ENCODE peak calls at places on chromosomes 6 and 20, in six cellular contexts. F is GM23338, T is IMR-90, K is left ventricle myocardium inferior, N is astrocyte, S is uterus. I is an unnamed sample.

GRCh38 chr6:1502041-1502440 is 107.7 kb upstream of the FOXC1 start:
- DNase-seq in K (no peak), F (no peak), N (no peak), S (no peak), T (no peak), I (no peak)

GRCh38 chr6:40586800-40587201 is 363 bp downstream of the LRFN2 start:
- DNase-seq in T (no peak), F (no peak), S (no peak), K (no peak), N (no peak), I (no peak)

GRCh38 chr20:51060301-51060700 is 37.4 kb upstream of the KCNG1 start:
- DNase-seq in K (no peak), S (no peak), N (no peak), F (no peak), T (no peak), I (no peak)

GRCh38 chr6:148761532-148761951 is 14.7 kb downstream of the UST start:
- DNase-seq in F (no peak), S (no peak), K (no peak), T (peak; percentile 22), N (no peak), I (no peak)

GRCh38 chr6:5379647-5380242 is 118.4 kb downstream of the FARS2 start:
- DNase-seq in T (peak; percentile 44), F (peak; percentile 84), K (no peak), S (no peak), N (no peak), I (peak; percentile 39)

GRCh38 chr6:38273325-38273724 is 366.4 kb downstream of the BTBD9 start:
- DNase-seq in S (no peak), T (peak; percentile 71), N (peak; percentile 86), F (no peak), K (no peak), I (no peak)

GRCh38 chr6:158408552-158409130 is 96.4 kb downstream of the TULP4 start:
- DNase-seq in F (no peak), S (peak; percentile 23), T (peak; percentile 76), N (peak; percentile 96), K (peak; percentile 70), I (no peak)

GRCh38 chr20:36493013-36493800 is 48.1 kb upstream of the MYL9 start:
- DNase-seq in F (peak; percentile 75), N (no peak), T (no peak), S (no peak), K (no peak), I (no peak)

GRCh38 chr6:162907876-162908481 is 180.2 kb downstream of the PACRG start:
- DNase-seq in N (peak; percentile 16), K (no peak), T (peak; percentile 45), S (no peak), F (peak; percentile 66), I (no peak)

GRCh38 chr20:46955601-46956556 is 61.2 kb downstream of the EYA2 start:
- DNase-seq in S (no peak), K (no peak), F (no peak), T (peak; percentile 75), N (no peak), I (no peak)

GRCh38 chr20:62796699-62797491 is 622 bp downstream of the MRGBP start:
- DNase-seq in F (peak; percentile 63), K (no peak), T (no peak), S (no peak), N (no peak), I (no peak)

GRCh38 chr6:113381957-113382356 is 475.2 kb upstream of the MARCKS start:
- DNase-seq in N (peak; percentile 79), F (peak; percentile 13), T (peak; percentile 75), S (no peak), K (peak; percentile 37), I (no peak)

GRCh38 chr6:43970068-43970912 is 157.0 kb downstream of the MRPL14 start:
- DNase-seq in T (no peak), S (no peak), K (no peak), N (no peak), F (no peak), I (no peak)

GRCh38 chr6:113433506-113433991 is 423.6 kb upstream of the MARCKS start:
- DNase-seq in T (peak; percentile 83), F (no peak), S (peak; percentile 55), K (peak; percentile 28), N (peak; percentile 48), I (peak; percentile 49)

GRCh38 chr6:24855389-24856245 is 56.9 kb upstream of the ARMH2 start:
- DNase-seq in K (peak; percentile 19), N (peak; percentile 45), S (peak; percentile 72), F (peak; percentile 85), T (peak; percentile 78), I (no peak)

GRCh38 chr6:8857160-8857559 is 421.8 kb upstream of the SLC35B3 start:
- DNase-seq in F (no peak), N (no peak), S (no peak), T (no peak), K (no peak), I (no peak)

GRCh38 chr6:4133941-4134838 is 1.2 kb downstream of the ECI2 start:
- DNase-seq in K (peak; percentile 26), T (no peak), S (peak; percentile 29), N (no peak), F (peak; percentile 55), I (peak; percentile 15)

GRCh38 chr6:142842423-142843261 is 102.3 kb downstream of the HIVEP2 start:
- DNase-seq in F (no peak), K (no peak), S (no peak), N (peak; percentile 82), T (peak; percentile 57), I (peak; percentile 63)

GRCh38 chr20:53828673-53829085 is 235.0 kb upstream of the ZNF217 start:
- DNase-seq in T (peak; percentile 95), F (peak; percentile 51), S (peak; percentile 69), K (no peak), N (peak; percentile 91), I (peak; percentile 91)

GRCh38 chr6:157869673-157870302 is 46.7 kb downstream of the SNX9 start:
- DNase-seq in F (no peak), S (no peak), N (no peak), K (no peak), T (no peak), I (no peak)

GRCh38 chr6:44487611-44488010 is 100.1 kb downstream of the CDC5L start:
- DNase-seq in N (no peak), F (no peak), S (no peak), T (peak; percentile 34), K (no peak), I (no peak)

GRCh38 chr6:136969433-136969832 is 47.3 kb downstream of the SLC35D3 start:
- DNase-seq in F (no peak), K (peak; percentile 26), N (no peak), T (no peak), S (no peak), I (peak; percentile 40)

GRCh38 chr6:7673063-7673536 is 52.8 kb upstream of the BMP6 start:
- DNase-seq in F (peak; percentile 87), T (peak; percentile 5), S (peak; percentile 19), K (peak; percentile 36), N (peak; percentile 22), I (peak; percentile 52)

GRCh38 chr6:84546427-84546914 is 217.9 kb downstream of the TBX18 start:
- DNase-seq in S (no peak), F (no peak), N (peak; percentile 50), T (no peak), K (no peak), I (no peak)

GRCh38 chr6:42260424-42260888 is 42.8 kb upstream of the MRPS10 start:
- DNase-seq in K (no peak), S (peak; percentile 47), T (no peak), N (no peak), F (peak; percentile 54), I (no peak)

GRCh38 chr6:148523051-148523450 is 180.4 kb downstream of the SASH1 start:
- DNase-seq in S (no peak), T (peak; percentile 93), F (no peak), N (peak; percentile 87), K (no peak), I (peak; percentile 31)

GRCh38 chr6:137033828-137034227 is 10.9 kb downstream of the IL20RA start:
- DNase-seq in N (peak; percentile 75), T (no peak), F (no peak), K (no peak), S (no peak), I (no peak)

GRCh38 chr20:60761056-60761455 is 491.0 kb upstream of the CDH4 start:
- DNase-seq in K (no peak), F (no peak), N (no peak), T (no peak), S (no peak), I (no peak)

GRCh38 chr6:15025416-15025815 is 220.5 kb upstream of the JARID2 start:
- DNase-seq in F (no peak), N (no peak), K (no peak), T (no peak), S (no peak), I (no peak)

GRCh38 chr20:2688041-2688591 is 4.5 kb upstream of the EBF4 start:
- DNase-seq in N (no peak), T (peak; percentile 29), K (peak; percentile 36), F (peak; percentile 87), S (no peak), I (no peak)

DNA sequence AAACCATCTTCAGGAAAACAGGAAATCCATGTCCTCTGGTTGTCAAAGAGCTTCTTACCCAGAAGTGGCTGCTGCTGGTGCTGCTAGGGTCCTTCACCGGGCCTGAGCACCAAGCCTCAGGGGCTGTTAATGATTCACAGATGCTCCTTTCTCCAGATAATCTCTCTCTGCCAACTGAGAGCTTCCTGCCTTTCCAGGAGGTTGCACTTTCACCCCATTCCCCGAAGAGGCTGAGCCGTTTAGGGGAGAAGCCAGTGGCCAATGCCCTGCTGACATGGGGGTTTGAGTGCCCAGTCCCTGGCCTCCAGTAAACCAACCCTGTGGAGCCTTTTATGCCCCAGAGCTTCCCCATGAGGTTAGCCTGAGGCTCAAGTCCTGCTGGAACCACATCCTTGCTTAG is 122.4 kb downstream of the CBLN4 start:
- DNase-seq in K (no peak), F (no peak), T (no peak), N (no peak), S (no peak), I (no peak)
- H3K27ac ChIP-seq in K (no peak overlapping the region), F (no peak overlapping the region), T (no peak overlapping the region), N (no peak overlapping the region), S (no peak overlapping the region), I (no peak overlapping the region)

GRCh38 chr6:169225887-169226286 is 27.8 kb downstream of the THBS2 start:
- DNase-seq in K (no peak), S (no peak), N (no peak), T (no peak), F (no peak), I (no peak)
- TF ChIP-seq CTCF in K (no peak), S (no peak), N (no peak), T (no peak), F (peak; percentile 22), I (no peak)

GRCh38 chr20:48794360-48794759 is 33.4 kb downstream of the PREX1 start:
- DNase-seq in F (peak; percentile 72), S (no peak), N (no peak), T (no peak), K (no peak), I (no peak)
- H3K4me1 ChIP-seq in F (peaks cover 21% of the 10 kb centered on the region), S (no peaks in the 10 kb centered on the region), N (peaks cover 25% of the 10 kb centered on the region), T (no peaks in the 10 kb centered on the region), K (peaks cover 40% of the 10 kb centered on the region), I (no peaks in the 10 kb centered on the region)

DNA sequence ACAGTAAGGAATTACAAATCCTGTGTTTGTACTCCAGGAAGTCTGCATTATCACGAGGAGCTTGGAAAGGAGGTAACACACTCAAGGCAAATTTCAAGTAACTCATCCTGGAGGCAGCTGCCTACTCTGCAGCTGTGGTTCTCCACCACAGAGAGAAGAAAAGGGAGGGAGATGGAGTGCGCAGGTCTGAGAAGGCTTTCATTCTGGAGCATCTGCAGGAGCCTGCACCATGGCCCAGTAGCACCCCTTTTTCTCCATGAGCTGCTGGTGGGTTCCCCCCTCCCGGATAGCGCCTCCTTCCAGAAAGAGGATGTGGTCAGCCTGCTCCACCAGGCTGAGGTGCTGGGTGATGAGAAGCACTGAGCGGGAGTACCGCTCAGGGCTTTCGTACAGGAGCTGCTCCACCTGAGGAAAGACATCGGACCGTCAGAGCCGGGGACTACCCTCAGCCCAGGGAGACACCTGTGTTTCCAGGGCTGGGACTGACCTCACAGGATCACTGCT is 1.6 kb upstream of the PSMB8 start:
- DNase-seq in K (no peak), F (no peak), T (no peak), N (no peak), S (no peak), I (no peak)
- H3K27ac ChIP-seq in K (peak overlapping the region; percentile 97), F (no peak overlapping the region), T (no peak overlapping the region), N (no peak overlapping the region), S (peak overlapping the region; percentile 90), I (no peak overlapping the region)